ENCODE peak calls at places on chromosomes 6 and 20, in eight cellular contexts. N is sigmoid colon, D is HepG2, E is A549, T is tibial nerve, G is ovary, F is K562, H is GM12878. Y is an unnamed sample.

GRCh38 chr6:25659633-25660368 is 7.8 kb downstream of the SCGN start:
- DNase-seq in N (no peak), G (no peak), F (no peak), D (no peak), T (no peak), E (no peak), H (no peak), Y (no peak)

GRCh38 chr6:95923518-95923917 is 92.3 kb upstream of the FUT9 start:
- DNase-seq in G (no peak), F (peak), H (no peak), T (no peak), N (no peak), E (peak), D (peak), Y (peak)

GRCh38 chr6:52426667-52427066 is 6.5 kb downstream of the EFHC1 start:
- DNase-seq in E (no peak), F (no peak), T (no peak), N (no peak), G (no peak), D (peak), H (no peak), Y (no peak)

GRCh38 chr6:164098857-164099534 is 684.5 kb downstream of the QKI start:
- DNase-seq in T (no peak), G (no peak), N (no peak), F (no peak), E (no peak), D (peak), H (no peak), Y (peak)

GRCh38 chr6:131728296-131728939 is 17.6 kb upstream of the CTAGE9 start:
- DNase-seq in G (no peak), H (no peak), D (no peak), N (no peak), E (no peak), T (no peak), F (no peak), Y (no peak)

GRCh38 chr6:54698974-54699373 is 147.6 kb upstream of the FAM83B start:
- DNase-seq in F (no peak), G (no peak), N (no peak), D (no peak), H (peak), T (no peak), E (no peak), Y (no peak)

GRCh38 chr6:126650931-126651330 is 311.0 kb downstream of the CENPW start:
- DNase-seq in N (no peak), H (no peak), E (no peak), T (no peak), G (no peak), F (no peak), D (no peak), Y (no peak)

GRCh38 chr6:102398788-102399390 is 1005.4 kb downstream of the GRIK2 start:
- DNase-seq in G (no peak), T (no peak), H (no peak), E (no peak), D (no peak), F (no peak), N (no peak), Y (no peak)

GRCh38 chr6:54085526-54085925 is 25.7 kb upstream of the MLIP start:
- DNase-seq in T (no peak), D (no peak), F (no peak), E (peak), N (no peak), G (no peak), H (no peak), Y (no peak)

GRCh38 chr6:45983041-45983440 is 32.6 kb downstream of the CLIC5 start:
- DNase-seq in H (no peak), E (no peak), T (no peak), N (no peak), F (no peak), G (no peak), D (no peak), Y (no peak)

GRCh38 chr20:48809672-48810071 is 18.1 kb downstream of the PREX1 start:
- DNase-seq in N (no peak), H (no peak), D (no peak), E (no peak), T (no peak), G (no peak), F (no peak), Y (no peak)

GRCh38 chr6:38671885-38672467 is 31.0 kb downstream of the GLO1 start:
- DNase-seq in N (no peak), F (peak), G (no peak), H (peak), E (peak), T (no peak), D (peak), Y (no peak)

GRCh38 chr6:167402195-167402686 is 77.4 kb downstream of the TTLL2 start:
- DNase-seq in E (no peak), D (no peak), H (no peak), T (no peak), F (no peak), N (no peak), G (no peak), Y (no peak)

GRCh38 chr6:135522975-135523692 is 25.6 kb upstream of the AHI1 start:
- DNase-seq in D (peak), G (no peak), N (no peak), F (no peak), H (no peak), T (no peak), E (peak), Y (no peak)

GRCh38 chr6:89526563-89526869 is 93.6 kb downstream of the ANKRD6 start:
- DNase-seq in G (no peak), D (no peak), N (no peak), E (no peak), F (no peak), T (no peak), H (no peak), Y (no peak)

GRCh38 chr6:100946021-100946540 is 65.0 kb upstream of the ASCC3 start:
- DNase-seq in T (no peak), D (no peak), N (no peak), H (no peak), F (no peak), E (no peak), G (no peak), Y (no peak)

GRCh38 chr6:100657678-100658330 is 193.1 kb upstream of the SIM1 start:
- DNase-seq in N (no peak), T (no peak), F (no peak), E (peak), D (no peak), H (no peak), G (no peak), Y (no peak)

GRCh38 chr20:37886851-37887297 is 16.1 kb upstream of the VSTM2L start:
- DNase-seq in H (peak), N (no peak), F (peak), E (no peak), D (peak), T (no peak), G (no peak), Y (peak)

GRCh38 chr6:4192173-4192572 is 56.8 kb upstream of the ECI2 start:
- DNase-seq in E (no peak), F (no peak), T (no peak), N (no peak), G (no peak), D (no peak), H (no peak), Y (no peak)

GRCh38 chr6:44662461-44663121 is 275.1 kb downstream of the CDC5L start:
- DNase-seq in N (no peak), F (no peak), D (peak), T (no peak), G (no peak), H (no peak), E (no peak), Y (no peak)

GRCh38 chr6:125636671-125637070 is 112.8 kb upstream of the HEY2 start:
- DNase-seq in F (no peak), G (no peak), D (no peak), H (no peak), N (no peak), E (no peak), T (no peak), Y (no peak)

GRCh38 chr6:32081676-32082075 is 27.5 kb downstream of the TNXB start:
- DNase-seq in N (no peak), D (no peak), H (no peak), F (no peak), G (no peak), E (no peak), T (no peak), Y (no peak)

GRCh38 chr6:32083812-32084768 is 25.0 kb downstream of the TNXB start:
- DNase-seq in T (no peak), E (no peak), F (no peak), N (no peak), H (no peak), G (no peak), D (no peak), Y (no peak)

GRCh38 chr6:32082951-32083350 is 26.2 kb downstream of the TNXB start:
- DNase-seq in T (peak), G (peak), F (no peak), D (no peak), E (peak), H (no peak), N (peak), Y (no peak)

GRCh38 chr6:32079566-32080290 is 29.4 kb downstream of the TNXB start:
- DNase-seq in G (no peak), E (no peak), D (no peak), F (no peak), T (no peak), N (no peak), H (no peak), Y (no peak)

DNA sequence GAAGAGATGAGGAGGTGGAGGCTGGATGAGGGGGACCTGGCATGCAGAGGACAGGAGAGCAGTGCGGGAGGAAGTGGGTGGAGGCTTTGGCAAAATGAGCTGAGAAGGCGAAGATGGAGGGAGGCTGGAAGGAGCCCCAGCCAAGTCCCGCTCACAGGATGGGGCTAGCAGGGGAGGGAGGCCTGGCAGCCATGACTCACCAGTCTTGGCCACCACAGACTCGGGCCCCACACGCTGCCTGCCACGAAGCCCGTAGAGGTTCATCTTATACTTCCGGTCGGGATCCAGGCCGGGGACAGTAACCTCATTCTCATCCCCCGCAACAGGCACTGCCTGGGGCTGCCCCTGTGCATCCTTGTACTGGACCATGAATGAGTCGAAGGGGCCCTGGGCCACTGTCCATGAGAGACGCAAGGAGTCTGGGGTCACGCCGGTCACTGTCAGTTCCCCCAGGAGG is 27.9 kb downstream of the TNXB start:
- DNase-seq in E (no peak), D (no peak), N (peak), G (peak), T (peak), H (no peak), F (peak), Y (no peak)
- TF ChIP-seq EP300 in E (no peak), D (no peak), N (no peak), G (no peak), T (no peak), H (no peak), F (no peak), Y (no peak)

DNA sequence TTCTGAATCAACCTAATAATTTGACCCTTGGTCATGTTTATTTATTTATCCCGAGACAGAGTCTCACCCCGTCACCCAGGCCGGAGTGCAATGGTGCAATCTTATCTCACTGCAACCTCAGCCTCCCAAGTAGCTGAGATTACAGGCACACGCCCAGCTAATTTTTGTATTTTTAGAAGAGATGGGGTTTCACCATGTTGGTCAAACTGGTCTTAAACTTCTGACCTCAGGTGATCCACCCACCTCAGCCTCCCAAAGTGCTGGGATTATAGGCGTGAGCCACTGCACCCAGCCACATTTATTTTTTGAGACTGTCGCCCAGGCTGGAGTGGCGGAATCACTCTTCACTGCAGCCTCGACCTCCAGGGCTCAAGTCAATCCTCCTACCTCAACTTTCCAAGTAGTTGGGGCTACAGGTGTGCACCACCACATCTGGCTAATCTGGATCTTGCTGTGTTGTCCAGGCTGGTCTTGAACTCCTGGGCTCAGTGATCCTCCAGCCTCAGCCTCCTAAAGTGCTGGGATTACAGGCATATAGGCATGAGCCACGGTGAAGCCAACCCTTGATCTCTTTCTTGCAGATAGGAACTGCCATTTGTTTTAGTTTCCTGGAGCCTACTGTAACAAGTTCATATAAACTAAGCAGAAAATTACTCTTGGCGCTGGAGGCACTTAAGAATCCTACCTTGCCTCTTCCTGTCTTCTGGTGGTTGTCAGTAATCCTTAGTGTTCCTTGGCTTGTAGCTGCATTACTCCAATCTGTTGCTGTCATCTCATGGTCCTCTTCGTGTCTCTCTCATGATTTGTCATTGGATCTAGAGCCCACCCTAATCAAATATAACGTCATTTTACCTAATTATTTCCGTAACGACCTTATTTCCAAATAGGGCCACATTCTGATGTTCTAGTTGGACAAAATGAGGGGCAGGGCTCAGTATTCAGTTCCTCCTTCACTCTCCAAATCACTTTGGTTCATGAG is 2.3 kb downstream of the RPS18 start:
- DNase-seq in H (no peak), E (no peak), T (no peak), D (no peak), N (no peak), G (no peak), F (no peak), Y (no peak)
- TF ChIP-seq POLR2A in H (peak), E (no peak), T (no peak), D (peak), N (no peak), G (no peak), F (peak), Y (no peak)

GRCh38 chr6:157650261-157650640 is 172.8 kb upstream of the SNX9 start:
- DNase-seq in G (peak), N (peak), T (no peak), F (no peak), H (no peak), E (no peak), D (no peak), Y (no peak)
- TF ChIP-seq EP300 in G (no peak), N (no peak), T (no peak), F (no peak), H (no peak), E (no peak), D (no peak), Y (no peak)

DNA sequence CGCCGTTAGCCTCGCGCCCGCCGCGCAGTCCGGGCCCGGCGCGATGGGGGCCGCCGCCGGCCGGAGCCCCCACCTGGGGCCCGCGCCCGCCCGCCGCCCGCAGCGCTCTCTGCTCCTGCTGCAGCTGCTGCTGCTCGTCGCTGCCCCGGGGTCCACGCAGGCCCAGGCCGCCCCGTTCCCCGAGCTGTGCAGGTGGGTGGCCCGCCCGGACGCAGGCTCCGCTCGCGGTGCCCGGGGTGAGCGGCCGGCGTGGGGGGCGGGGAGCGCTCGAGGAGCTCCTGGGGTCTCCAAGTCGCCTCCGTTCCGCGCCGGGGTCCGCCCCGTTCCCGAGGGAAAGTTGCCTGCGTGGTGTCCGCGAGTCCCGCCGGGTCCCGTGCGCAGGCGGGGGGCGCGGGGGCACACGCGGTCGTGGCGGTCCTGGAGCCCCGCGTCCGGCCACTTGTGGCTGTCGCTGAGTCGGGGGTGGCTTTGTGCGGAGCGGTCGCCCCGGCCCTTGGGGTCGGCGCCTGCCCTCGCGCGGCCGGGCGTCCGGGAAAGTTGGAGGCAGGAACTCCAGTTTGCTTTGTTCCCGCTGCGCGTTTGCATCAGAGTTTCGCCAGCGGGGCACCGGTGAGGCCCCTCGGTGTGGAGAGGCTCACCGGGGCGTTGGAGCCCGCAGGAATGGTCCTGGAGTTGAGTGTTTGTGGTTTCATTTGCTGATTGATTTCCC is 476 bp downstream of the IGF2R start:
- DNase-seq in D (no peak), F (no peak), N (peak), T (no peak), H (no peak), E (no peak), G (peak), Y (peak)
- TF ChIP-seq POLR2A in D (no peak), F (no peak), N (no peak), T (no peak), H (no peak), E (no peak), G (no peak), Y (no peak)

DNA sequence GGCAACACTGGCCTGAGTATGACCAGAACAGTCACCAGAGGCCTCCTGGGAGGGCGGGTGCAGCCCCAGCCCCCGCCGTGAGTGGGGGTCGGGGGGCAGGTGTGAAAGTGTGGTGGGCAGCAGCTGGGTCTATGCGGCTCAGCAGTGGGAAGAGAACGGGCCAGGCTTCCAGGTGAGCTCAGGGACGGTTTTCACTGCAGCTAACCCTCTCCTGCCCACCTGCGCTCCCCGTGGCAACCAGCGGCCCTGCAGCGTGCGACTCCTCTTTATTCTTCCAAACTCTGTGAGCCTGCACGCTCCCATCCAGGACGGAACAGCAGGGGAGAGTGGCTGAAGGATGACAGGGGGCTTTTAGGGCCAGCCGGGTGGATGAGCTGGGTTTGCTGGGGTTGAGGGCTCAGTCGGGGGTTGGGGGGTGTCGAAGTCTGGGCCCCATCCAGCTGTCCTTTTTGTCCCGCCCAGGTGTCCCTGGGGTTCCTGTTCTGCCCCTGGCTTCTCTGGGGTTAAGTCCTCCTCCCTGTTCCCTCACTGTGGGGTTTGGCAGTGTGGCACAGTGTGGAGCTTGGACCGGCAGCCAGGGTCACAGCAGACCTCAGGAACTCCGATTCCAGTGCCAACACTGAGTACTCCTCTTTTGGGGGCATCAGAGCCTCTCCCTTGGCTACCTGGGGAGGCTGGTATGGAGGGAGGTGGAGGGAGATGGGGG is 859 bp upstream of the BIRC7 start:
- DNase-seq in H (no peak), N (no peak), G (no peak), D (peak), T (no peak), E (peak), F (peak), Y (peak)
- TF ChIP-seq EP300 in H (no peak), N (no peak), G (no peak), D (no peak), T (no peak), E (no peak), F (no peak), Y (no peak)

GRCh38 chr6:29752451-29753308 is 29.4 kb downstream of the HLA-F start:
- DNase-seq in E (peak), F (peak), H (peak), G (peak), N (peak), D (peak), T (peak), Y (peak)
- TF ChIP-seq POLR2A in E (peak), F (peak), H (peak), G (peak), N (no peak), D (no peak), T (peak), Y (no peak)